ENCODE peak calls at places on chromosome 4, in seven cellular contexts. Y is endothelial cell; U is posterior cingulate gyrus; N is stimulated activated CD4-positive, alpha-beta T cell treated with anti-CD3 and anti-CD28 coated beads, Interleukin-2, amount 100 ng/mL, for 24 hours; J is hepatocyte; Q is NCI-H1417; C is AG08395. H is an unnamed sample.

GRCh38 chr4:26032572-26033320 is 118.7 kb downstream of the SMIM20 start:
- DNase-seq in N (no peak), C (peak), Q (no peak), J (no peak), U (no peak), Y (no peak), H (no peak)

GRCh38 chr4:138242830-138243149 is 641 bp upstream of the SLC7A11 start:
- DNase-seq in U (no peak), N (no peak), J (no peak), C (no peak), Q (no peak), Y (no peak), H (no peak)

GRCh38 chr4:120071192-120071795 is 4.6 kb upstream of the MAD2L1 start:
- DNase-seq in Q (peak), N (peak), Y (no peak), J (peak), C (peak), U (peak), H (peak)

GRCh38 chr4:149344436-149344835 is 471.2 kb downstream of the IQCM start:
- DNase-seq in N (no peak), C (peak), Q (no peak), U (no peak), Y (no peak), J (no peak), H (no peak)

GRCh38 chr4:6447561-6448290 is 24.7 kb downstream of the PPP2R2C start:
- DNase-seq in J (no peak), Y (no peak), U (no peak), C (no peak), N (no peak), Q (no peak), H (no peak)

GRCh38 chr4:184664445-184665210 is 15.1 kb downstream of the PRIMPOL start:
- DNase-seq in N (no peak), U (no peak), C (peak), J (no peak), Q (no peak), Y (no peak), H (no peak)

GRCh38 chr4:24775750-24776149 is 19.6 kb upstream of the SOD3 start:
- DNase-seq in Q (no peak), J (no peak), C (no peak), U (no peak), Y (no peak), N (no peak), H (no peak)

GRCh38 chr4:147396105-147396504 is 84.8 kb upstream of the EDNRA start:
- DNase-seq in J (peak), U (no peak), N (no peak), C (no peak), Y (no peak), Q (no peak), H (no peak)

GRCh38 chr4:151184523-151185458 is 85.4 kb downstream of the RPS3A start:
- DNase-seq in J (peak), C (peak), U (no peak), Y (no peak), Q (no peak), N (no peak), H (peak)

H was measured in Calu3.